ENCODE peak calls at places on chromosomes 3 and 15, in eight cellular contexts. One of them, this sample, is unnamed.

GRCh38 chr15:64651573-64652260 is 123.7 kb downstream of the RBPMS2 start:
- DNase-seq in AG09319: no peak
- DNase-seq in adrenal gland: no peak
- DNase-seq in ovary: no peak
- DNase-seq in GM13977: peak; percentile 63
- DNase-seq in fibroblast of pulmonary artery: no peak
- DNase-seq in stomach: no peak
- DNase-seq in GM12878: peak; percentile 82
- DNase-seq in this sample: peak; percentile 52

GRCh38 chr3:13106308-13106970 is 33.2 kb upstream of the IQSEC1 start:
- DNase-seq in AG09319: no peak
- DNase-seq in adrenal gland: no peak
- DNase-seq in ovary: no peak
- DNase-seq in GM13977: no peak
- DNase-seq in fibroblast of pulmonary artery: no peak
- DNase-seq in stomach: no peak
- DNase-seq in GM12878: no peak
- DNase-seq in this sample: no peak

GRCh38 chr15:42691308-42691707 is 45.6 kb downstream of the CDAN1 start:
- DNase-seq in AG09319: no peak
- DNase-seq in adrenal gland: peak; percentile 11
- DNase-seq in ovary: no peak
- DNase-seq in GM13977: no peak
- DNase-seq in fibroblast of pulmonary artery: no peak
- DNase-seq in stomach: no peak
- DNase-seq in GM12878: no peak
- DNase-seq in this sample: no peak

GRCh38 chr15:35306361-35306981 is 221.4 kb upstream of the NANOGP8 start:
- DNase-seq in AG09319: no peak
- DNase-seq in adrenal gland: no peak
- DNase-seq in ovary: no peak
- DNase-seq in GM13977: no peak
- DNase-seq in fibroblast of pulmonary artery: peak; percentile 72
- DNase-seq in stomach: no peak
- DNase-seq in GM12878: no peak
- DNase-seq in this sample: no peak

GRCh38 chr15:31266712-31267111 is 59.9 kb upstream of the KLF13 start:
- DNase-seq in AG09319: no peak
- DNase-seq in adrenal gland: peak; percentile 52
- DNase-seq in ovary: no peak
- DNase-seq in GM13977: no peak
- DNase-seq in fibroblast of pulmonary artery: no peak
- DNase-seq in stomach: no peak
- DNase-seq in GM12878: no peak
- DNase-seq in this sample: no peak

GRCh38 chr3:191792580-191792979 is 331.6 kb downstream of the PYDC2 start:
- DNase-seq in AG09319: no peak
- DNase-seq in adrenal gland: no peak
- DNase-seq in ovary: no peak
- DNase-seq in GM13977: no peak
- DNase-seq in fibroblast of pulmonary artery: peak; percentile 3
- DNase-seq in stomach: no peak
- DNase-seq in GM12878: no peak
- DNase-seq in this sample: no peak

GRCh38 chr15:69292826-69293420 is 5.8 kb upstream of the PAQR5 start:
- DNase-seq in AG09319: no peak
- DNase-seq in adrenal gland: no peak
- DNase-seq in ovary: no peak
- DNase-seq in GM13977: no peak
- DNase-seq in fibroblast of pulmonary artery: no peak
- DNase-seq in stomach: no peak
- DNase-seq in GM12878: no peak
- DNase-seq in this sample: no peak

GRCh38 chr15:81747026-81747425 is 298.8 kb downstream of the MEX3B start:
- DNase-seq in AG09319: no peak
- DNase-seq in adrenal gland: no peak
- DNase-seq in ovary: no peak
- DNase-seq in GM13977: no peak
- DNase-seq in fibroblast of pulmonary artery: no peak
- DNase-seq in stomach: no peak
- DNase-seq in GM12878: no peak
- DNase-seq in this sample: no peak

GRCh38 chr3:180693656-180694055 is 14.4 kb upstream of the CCDC39 start:
- DNase-seq in AG09319: no peak
- DNase-seq in adrenal gland: no peak
- DNase-seq in ovary: no peak
- DNase-seq in GM13977: no peak
- DNase-seq in fibroblast of pulmonary artery: no peak
- DNase-seq in stomach: no peak
- DNase-seq in GM12878: no peak
- DNase-seq in this sample: no peak

GRCh38 chr3:180684807-180685206 is 5.5 kb upstream of the CCDC39 start:
- DNase-seq in AG09319: no peak
- DNase-seq in adrenal gland: no peak
- DNase-seq in ovary: no peak
- DNase-seq in GM13977: no peak
- DNase-seq in fibroblast of pulmonary artery: no peak
- DNase-seq in stomach: no peak
- DNase-seq in GM12878: no peak
- DNase-seq in this sample: no peak

GRCh38 chr3:180690061-180690460 is 10.8 kb upstream of the CCDC39 start:
- DNase-seq in AG09319: no peak
- DNase-seq in adrenal gland: no peak
- DNase-seq in ovary: no peak
- DNase-seq in GM13977: no peak
- DNase-seq in fibroblast of pulmonary artery: no peak
- DNase-seq in stomach: no peak
- DNase-seq in GM12878: no peak
- DNase-seq in this sample: no peak
- TF ChIP-seq CTCF in AG09319: no peak
- TF ChIP-seq CTCF in adrenal gland: no peak
- TF ChIP-seq CTCF in ovary: no peak
- TF ChIP-seq CTCF in GM13977: no peak
- TF ChIP-seq CTCF in fibroblast of pulmonary artery: no peak
- TF ChIP-seq CTCF in stomach: no peak
- TF ChIP-seq CTCF in GM12878: no peak
- TF ChIP-seq CTCF in this sample: no peak

GRCh38 chr3:111210866-111211564 is 139.4 kb downstream of the NECTIN3 start:
- DNase-seq in AG09319: no peak
- DNase-seq in adrenal gland: no peak
- DNase-seq in ovary: no peak
- DNase-seq in GM13977: no peak
- DNase-seq in fibroblast of pulmonary artery: no peak
- DNase-seq in stomach: no peak
- DNase-seq in GM12878: no peak
- DNase-seq in this sample: no peak

GRCh38 chr3:111215481-111215880 is 143.9 kb downstream of the NECTIN3 start:
- DNase-seq in AG09319: no peak
- DNase-seq in adrenal gland: no peak
- DNase-seq in ovary: no peak
- DNase-seq in GM13977: no peak
- DNase-seq in fibroblast of pulmonary artery: peak; percentile 30
- DNase-seq in stomach: no peak
- DNase-seq in GM12878: no peak
- DNase-seq in this sample: no peak

GRCh38 chr3:111212511-111212910 is 140.9 kb downstream of the NECTIN3 start:
- DNase-seq in AG09319: no peak
- DNase-seq in adrenal gland: no peak
- DNase-seq in ovary: no peak
- DNase-seq in GM13977: no peak
- DNase-seq in fibroblast of pulmonary artery: no peak
- DNase-seq in stomach: no peak
- DNase-seq in GM12878: no peak
- DNase-seq in this sample: no peak

GRCh38 chr3:111210003-111210699 is 138.5 kb downstream of the NECTIN3 start:
- DNase-seq in AG09319: no peak
- DNase-seq in adrenal gland: no peak
- DNase-seq in ovary: no peak
- DNase-seq in GM13977: no peak
- DNase-seq in fibroblast of pulmonary artery: peak; percentile 29
- DNase-seq in stomach: no peak
- DNase-seq in GM12878: no peak
- DNase-seq in this sample: no peak
- TF ChIP-seq CTCF in AG09319: no peak
- TF ChIP-seq CTCF in adrenal gland: no peak
- TF ChIP-seq CTCF in ovary: no peak
- TF ChIP-seq CTCF in GM13977: no peak
- TF ChIP-seq CTCF in fibroblast of pulmonary artery: peak; percentile 18
- TF ChIP-seq CTCF in stomach: no peak
- TF ChIP-seq CTCF in GM12878: no peak
- TF ChIP-seq CTCF in this sample: no peak

GRCh38 chr3:50173685-50174516 is 17.5 kb upstream of the GNAT1 start:
- DNase-seq in AG09319: no peak
- DNase-seq in adrenal gland: no peak
- DNase-seq in ovary: no peak
- DNase-seq in GM13977: no peak
- DNase-seq in fibroblast of pulmonary artery: no peak
- DNase-seq in stomach: no peak
- DNase-seq in GM12878: no peak
- DNase-seq in this sample: no peak
- TF ChIP-seq CTCF in AG09319: no peak
- TF ChIP-seq CTCF in adrenal gland: no peak
- TF ChIP-seq CTCF in ovary: no peak
- TF ChIP-seq CTCF in GM13977: no peak
- TF ChIP-seq CTCF in fibroblast of pulmonary artery: no peak
- TF ChIP-seq CTCF in stomach: no peak
- TF ChIP-seq CTCF in GM12878: no peak
- TF ChIP-seq CTCF in this sample: no peak

GRCh38 chr3:5187920-5188418 is 462 bp downstream of the EDEM1 start:
- DNase-seq in AG09319: no peak
- DNase-seq in adrenal gland: peak; percentile 69
- DNase-seq in ovary: no peak
- DNase-seq in GM13977: peak; percentile 50
- DNase-seq in fibroblast of pulmonary artery: peak; percentile 39
- DNase-seq in stomach: no peak
- DNase-seq in GM12878: no peak
- DNase-seq in this sample: no peak

GRCh38 chr3:5186089-5186853 is 1.2 kb upstream of the EDEM1 start:
- DNase-seq in AG09319: no peak
- DNase-seq in adrenal gland: no peak
- DNase-seq in ovary: no peak
- DNase-seq in GM13977: peak; percentile 48
- DNase-seq in fibroblast of pulmonary artery: no peak
- DNase-seq in stomach: no peak
- DNase-seq in GM12878: no peak
- DNase-seq in this sample: peak; percentile 61

GRCh38 chr3:5186854-5187151 is 704 bp upstream of the EDEM1 start:
- DNase-seq in AG09319: no peak
- DNase-seq in adrenal gland: no peak
- DNase-seq in ovary: no peak
- DNase-seq in GM13977: no peak
- DNase-seq in fibroblast of pulmonary artery: peak; percentile 53
- DNase-seq in stomach: no peak
- DNase-seq in GM12878: no peak
- DNase-seq in this sample: no peak

GRCh38 chr3:5188419-5189405 is 1.2 kb downstream of the EDEM1 start:
- DNase-seq in AG09319: no peak
- DNase-seq in adrenal gland: no peak
- DNase-seq in ovary: no peak
- DNase-seq in GM13977: peak; percentile 36
- DNase-seq in fibroblast of pulmonary artery: peak; percentile 38
- DNase-seq in stomach: peak; percentile 65
- DNase-seq in GM12878: no peak
- DNase-seq in this sample: no peak

GRCh38 chr3:5187152-5187919 is at the start of gene EDEM1:
- DNase-seq in AG09319: peak; percentile 91
- DNase-seq in adrenal gland: peak; percentile 97
- DNase-seq in ovary: peak; percentile 93
- DNase-seq in GM13977: peak; percentile 98
- DNase-seq in fibroblast of pulmonary artery: peak; percentile 95
- DNase-seq in stomach: peak; percentile 96
- DNase-seq in GM12878: peak; percentile 76
- DNase-seq in this sample: peak; percentile 85
- TF ChIP-seq CTCF in AG09319: no peak
- TF ChIP-seq CTCF in adrenal gland: no peak
- TF ChIP-seq CTCF in ovary: no peak
- TF ChIP-seq CTCF in GM13977: no peak
- TF ChIP-seq CTCF in fibroblast of pulmonary artery: no peak
- TF ChIP-seq CTCF in stomach: no peak
- TF ChIP-seq CTCF in GM12878: no peak
- TF ChIP-seq CTCF in this sample: no peak

DNA sequence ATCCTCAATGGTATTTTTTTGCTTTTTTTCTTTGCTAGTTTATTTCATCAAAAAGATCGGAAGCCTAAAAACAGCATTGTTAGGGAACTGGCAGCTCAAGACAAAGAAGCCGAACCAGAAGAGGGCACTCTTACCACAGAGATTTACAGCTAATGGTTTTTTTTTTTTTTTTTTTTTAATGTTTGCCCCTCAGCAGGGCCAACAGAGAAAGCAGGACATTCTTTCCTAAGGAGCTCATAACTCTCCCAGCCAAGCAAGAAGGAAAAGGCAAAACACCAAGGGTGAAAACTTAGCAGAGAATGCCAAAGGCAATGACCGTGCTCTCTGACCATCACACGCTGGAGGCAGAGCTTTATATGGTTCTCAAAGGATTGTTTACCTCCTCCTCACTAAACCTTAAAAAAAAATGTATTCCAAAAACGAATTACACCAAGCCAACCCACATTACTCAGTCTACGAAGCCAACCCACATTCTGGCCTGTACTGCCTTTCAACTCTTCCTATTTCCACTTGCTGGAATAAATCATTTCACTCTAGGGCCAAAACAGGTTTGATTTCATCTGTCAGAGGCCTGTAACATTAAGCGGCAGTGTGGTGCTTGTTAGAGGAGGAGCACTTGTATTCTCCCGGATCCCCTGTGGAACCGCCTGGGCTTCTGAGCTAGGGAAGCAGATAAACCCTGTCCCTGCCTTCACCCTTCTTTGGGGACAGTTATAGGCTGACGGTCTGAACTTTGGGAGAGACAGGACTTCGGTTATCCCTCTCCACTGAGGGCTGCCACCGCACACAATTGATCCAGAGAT is 35.6 kb upstream of the GYG1 start:
- DNase-seq in AG09319: peak; percentile 92
- DNase-seq in adrenal gland: peak; percentile 66
- DNase-seq in ovary: peak; percentile 62
- DNase-seq in GM13977: peak; percentile 16
- DNase-seq in fibroblast of pulmonary artery: peak; percentile 93
- DNase-seq in stomach: peak; percentile 39
- DNase-seq in GM12878: no peak
- DNase-seq in this sample: no peak
- TF ChIP-seq CTCF in AG09319: peak; percentile 72
- TF ChIP-seq CTCF in adrenal gland: peak; percentile 27
- TF ChIP-seq CTCF in ovary: peak; percentile 34
- TF ChIP-seq CTCF in GM13977: peak; percentile 59
- TF ChIP-seq CTCF in fibroblast of pulmonary artery: peak; percentile 71
- TF ChIP-seq CTCF in stomach: peak; percentile 33
- TF ChIP-seq CTCF in GM12878: peak; percentile 59
- TF ChIP-seq CTCF in this sample: peak; percentile 55

This sample was measured in GM12864.